ENCODE peak calls at places on chromosomes 4 and X, in four cellular contexts. One of them, this sample, is unnamed. For H3K4me1, the result is how much of the 10 kb centered on the place peaks cover.

GRCh38 chr4:98838977-98839618 is 89.8 kb downstream of the EIF4E start:
- DNase-seq in SK-N-SH: peak
- DNase-seq in MM.1S: no peak
- DNase-seq in GM23248: peak
- DNase-seq in this sample: peak

GRCh38 chr4:90542216-90542615 is 415.0 kb downstream of the CCSER1 start:
- DNase-seq in MM.1S: no peak
- DNase-seq in SK-N-SH: no peak
- DNase-seq in GM23248: no peak
- DNase-seq in this sample: no peak

GRCh38 chr4:15002659-15003440 is 569 bp downstream of the CPEB2 start:
- DNase-seq in GM23248: peak
- DNase-seq in SK-N-SH: peak
- DNase-seq in MM.1S: peak
- DNase-seq in this sample: peak

GRCh38 chr4:24928708-24929107 is 15.9 kb upstream of the CCDC149 start:
- DNase-seq in GM23248: no peak
- DNase-seq in SK-N-SH: no peak
- DNase-seq in MM.1S: no peak
- DNase-seq in this sample: no peak

GRCh38 chr4:39526810-39527295 is 386 bp downstream of the UGDH start:
- DNase-seq in SK-N-SH: no peak
- DNase-seq in GM23248: no peak
- DNase-seq in MM.1S: peak
- DNase-seq in this sample: no peak

GRCh38 chr4:140726776-140727500 is 29.2 kb downstream of the TBC1D9 start:
- DNase-seq in MM.1S: no peak
- DNase-seq in GM23248: peak
- DNase-seq in SK-N-SH: no peak
- DNase-seq in this sample: no peak

GRCh38 chr4:10656988-10657387 is 27.6 kb downstream of the CLNK start:
- DNase-seq in GM23248: no peak
- DNase-seq in SK-N-SH: no peak
- DNase-seq in MM.1S: no peak
- DNase-seq in this sample: peak

GRCh38 chrX:130984782-130985181 is 73.4 kb upstream of the ARHGAP36 start:
- DNase-seq in SK-N-SH: no peak
- DNase-seq in GM23248: no peak
- DNase-seq in MM.1S: no peak
- DNase-seq in this sample: no peak

GRCh38 chrX:51494409-51494808 is 2.0 kb downstream of the NUDT11 start:
- DNase-seq in SK-N-SH: no peak
- DNase-seq in MM.1S: peak
- DNase-seq in GM23248: peak
- DNase-seq in this sample: no peak

GRCh38 chrX:118702741-118703140 is 24.7 kb upstream of the IL13RA1 start:
- DNase-seq in MM.1S: no peak
- DNase-seq in GM23248: no peak
- DNase-seq in SK-N-SH: no peak
- DNase-seq in this sample: no peak

GRCh38 chrX:22057667-22058066 is 25.5 kb downstream of the PHEX start:
- DNase-seq in SK-N-SH: no peak
- DNase-seq in MM.1S: no peak
- DNase-seq in GM23248: no peak
- DNase-seq in this sample: no peak

GRCh38 chrX:5656544-5656943 is 572.1 kb downstream of the NLGN4X start:
- DNase-seq in SK-N-SH: no peak
- DNase-seq in MM.1S: no peak
- DNase-seq in GM23248: no peak
- DNase-seq in this sample: no peak

GRCh38 chr4:156999175-156999517 is 27.5 kb upstream of the PDGFC start:
- DNase-seq in SK-N-SH: no peak
- DNase-seq in MM.1S: no peak
- DNase-seq in GM23248: peak
- DNase-seq in this sample: peak

GRCh38 chr4:152851226-152851625 is 71.5 kb downstream of the ARFIP1 start:
- DNase-seq in GM23248: no peak
- DNase-seq in MM.1S: no peak
- DNase-seq in SK-N-SH: no peak
- DNase-seq in this sample: no peak

GRCh38 chr4:128384091-128384520 is 96.5 kb upstream of the PGRMC2 start:
- DNase-seq in SK-N-SH: no peak
- DNase-seq in GM23248: peak
- DNase-seq in MM.1S: no peak
- DNase-seq in this sample: no peak

GRCh38 chrX:111040377-111041017 is 55.5 kb upstream of the PAK3 start:
- DNase-seq in GM23248: peak
- DNase-seq in MM.1S: no peak
- DNase-seq in SK-N-SH: no peak
- DNase-seq in this sample: no peak

GRCh38 chr4:98433608-98434198 is 172.5 kb downstream of the RAP1GDS1 start:
- DNase-seq in SK-N-SH: peak
- DNase-seq in GM23248: peak
- DNase-seq in MM.1S: no peak
- DNase-seq in this sample: no peak

GRCh38 chr4:112316333-112316732 is 19.2 kb downstream of the ALPK1 start:
- DNase-seq in MM.1S: no peak
- DNase-seq in GM23248: no peak
- DNase-seq in SK-N-SH: no peak
- DNase-seq in this sample: no peak

GRCh38 chrX:120207009-120207610 is 43.5 kb upstream of the ZBTB33 start:
- DNase-seq in MM.1S: no peak
- DNase-seq in GM23248: no peak
- DNase-seq in SK-N-SH: no peak
- DNase-seq in this sample: no peak

GRCh38 chrX:41110801-41111625 is 25.8 kb downstream of the USP9X start:
- DNase-seq in MM.1S: no peak
- DNase-seq in GM23248: no peak
- DNase-seq in SK-N-SH: no peak
- DNase-seq in this sample: no peak

GRCh38 chr4:162838671-162839070 is 328.0 kb downstream of the NAF1 start:
- DNase-seq in GM23248: no peak
- DNase-seq in SK-N-SH: no peak
- DNase-seq in MM.1S: no peak
- DNase-seq in this sample: no peak

GRCh38 chr4:75327804-75328512 is 186.2 kb downstream of the RCHY1 start:
- DNase-seq in SK-N-SH: no peak
- DNase-seq in GM23248: no peak
- DNase-seq in MM.1S: no peak
- DNase-seq in this sample: peak

GRCh38 chr4:41985151-41985550 is 3.6 kb downstream of the DCAF4L1 start:
- DNase-seq in MM.1S: no peak
- DNase-seq in GM23248: no peak
- DNase-seq in SK-N-SH: no peak
- DNase-seq in this sample: no peak

GRCh38 chr4:7650606-7651400 is 216.1 kb upstream of the PSAPL1 start:
- DNase-seq in MM.1S: no peak
- DNase-seq in SK-N-SH: no peak
- DNase-seq in GM23248: peak
- DNase-seq in this sample: peak

GRCh38 chr4:143939528-143939927 is 34.2 kb upstream of the GYPE start:
- DNase-seq in GM23248: no peak
- DNase-seq in SK-N-SH: no peak
- DNase-seq in MM.1S: no peak
- DNase-seq in this sample: no peak

GRCh38 chr4:54318904-54319303 is 89.8 kb downstream of the PDGFRA start:
- DNase-seq in SK-N-SH: peak
- DNase-seq in GM23248: peak
- DNase-seq in MM.1S: peak
- DNase-seq in this sample: peak

GRCh38 chr4:149914521-149915115 is 99.0 kb upstream of the IQCM start:
- DNase-seq in GM23248: peak
- DNase-seq in MM.1S: peak
- DNase-seq in SK-N-SH: peak
- DNase-seq in this sample: peak

GRCh38 chr4:6043188-6043587 is 25.0 kb upstream of the C4orf50 start:
- DNase-seq in GM23248: no peak
- DNase-seq in MM.1S: no peak
- DNase-seq in SK-N-SH: no peak
- DNase-seq in this sample: no peak

GRCh38 chrX:103063918-103064434 is at the start of gene BEX1:
- DNase-seq in SK-N-SH: peak
- DNase-seq in MM.1S: no peak
- DNase-seq in GM23248: peak
- DNase-seq in this sample: peak

GRCh38 chrX:45758738-45759397 is 558.2 kb upstream of the DIPK2B start:
- DNase-seq in MM.1S: peak
- DNase-seq in GM23248: peak
- DNase-seq in SK-N-SH: no peak
- DNase-seq in this sample: no peak

GRCh38 chrX:39052751-39053150 is 251.5 kb downstream of the MID1IP1 start:
- DNase-seq in MM.1S: no peak
- DNase-seq in GM23248: no peak
- DNase-seq in SK-N-SH: no peak
- DNase-seq in this sample: no peak

GRCh38 chr4:80367737-80368136 is 32.2 kb downstream of the CFAP299 start:
- DNase-seq in SK-N-SH: no peak
- DNase-seq in GM23248: peak
- DNase-seq in MM.1S: no peak
- DNase-seq in this sample: no peak

GRCh38 chr4:113825272-113825671 is 63.7 kb upstream of the CAMK2D start:
- DNase-seq in MM.1S: peak
- DNase-seq in SK-N-SH: no peak
- DNase-seq in GM23248: no peak
- DNase-seq in this sample: no peak

GRCh38 chrX:14932136-14932535 is 58.9 kb downstream of the MOSPD2 start:
- DNase-seq in MM.1S: no peak
- DNase-seq in GM23248: no peak
- DNase-seq in SK-N-SH: no peak
- DNase-seq in this sample: no peak

GRCh38 chrX:105120460-105120859 is 100.0 kb downstream of the TEX13A start:
- DNase-seq in SK-N-SH: no peak
- DNase-seq in MM.1S: peak
- DNase-seq in GM23248: no peak
- DNase-seq in this sample: no peak

GRCh38 chr4:1463927-1464540 is 57.8 kb upstream of the NKX1-1 start:
- DNase-seq in GM23248: no peak
- DNase-seq in MM.1S: no peak
- DNase-seq in SK-N-SH: peak
- DNase-seq in this sample: no peak
- TF ChIP-seq EZH2phosphoT487 in GM23248: no peak
- TF ChIP-seq EZH2phosphoT487 in MM.1S: no peak
- TF ChIP-seq EZH2phosphoT487 in SK-N-SH: no peak
- TF ChIP-seq EZH2phosphoT487 in this sample: no peak

GRCh38 chr4:3766207-3766790 is at the start of gene ADRA2C:
- DNase-seq in SK-N-SH: peak
- DNase-seq in GM23248: peak
- DNase-seq in MM.1S: no peak
- DNase-seq in this sample: peak
- H3K4me2 ChIP-seq in SK-N-SH: peak
- H3K4me2 ChIP-seq in GM23248: peak
- H3K4me2 ChIP-seq in MM.1S: no peak
- H3K4me2 ChIP-seq in this sample: peak

DNA sequence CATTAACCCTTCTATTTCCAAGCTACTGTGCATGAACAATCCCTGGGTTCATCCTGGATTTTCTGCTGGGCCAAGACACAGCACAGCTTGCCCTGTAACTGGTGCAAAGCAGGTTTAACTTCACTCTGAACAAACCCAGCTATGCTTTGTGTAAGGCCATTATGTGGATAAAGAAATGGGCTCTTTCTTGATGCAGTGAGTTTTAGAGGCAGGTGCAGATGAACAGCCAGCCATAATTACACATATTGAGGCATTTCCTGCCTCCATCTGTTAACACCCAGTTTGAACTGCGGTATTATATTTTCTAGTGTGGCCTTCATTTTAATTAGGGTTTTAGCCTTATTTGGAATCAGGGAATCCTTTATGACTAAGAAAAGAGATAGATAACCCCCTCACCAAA is 68.7 kb upstream of the ARX start:
- DNase-seq in GM23248: no peak
- DNase-seq in SK-N-SH: no peak
- DNase-seq in MM.1S: no peak
- DNase-seq in this sample: no peak
- H3K4me1 ChIP-seq in GM23248: under half
- H3K4me1 ChIP-seq in SK-N-SH: under half
- H3K4me1 ChIP-seq in MM.1S: under half
- H3K4me1 ChIP-seq in this sample: under half

DNA sequence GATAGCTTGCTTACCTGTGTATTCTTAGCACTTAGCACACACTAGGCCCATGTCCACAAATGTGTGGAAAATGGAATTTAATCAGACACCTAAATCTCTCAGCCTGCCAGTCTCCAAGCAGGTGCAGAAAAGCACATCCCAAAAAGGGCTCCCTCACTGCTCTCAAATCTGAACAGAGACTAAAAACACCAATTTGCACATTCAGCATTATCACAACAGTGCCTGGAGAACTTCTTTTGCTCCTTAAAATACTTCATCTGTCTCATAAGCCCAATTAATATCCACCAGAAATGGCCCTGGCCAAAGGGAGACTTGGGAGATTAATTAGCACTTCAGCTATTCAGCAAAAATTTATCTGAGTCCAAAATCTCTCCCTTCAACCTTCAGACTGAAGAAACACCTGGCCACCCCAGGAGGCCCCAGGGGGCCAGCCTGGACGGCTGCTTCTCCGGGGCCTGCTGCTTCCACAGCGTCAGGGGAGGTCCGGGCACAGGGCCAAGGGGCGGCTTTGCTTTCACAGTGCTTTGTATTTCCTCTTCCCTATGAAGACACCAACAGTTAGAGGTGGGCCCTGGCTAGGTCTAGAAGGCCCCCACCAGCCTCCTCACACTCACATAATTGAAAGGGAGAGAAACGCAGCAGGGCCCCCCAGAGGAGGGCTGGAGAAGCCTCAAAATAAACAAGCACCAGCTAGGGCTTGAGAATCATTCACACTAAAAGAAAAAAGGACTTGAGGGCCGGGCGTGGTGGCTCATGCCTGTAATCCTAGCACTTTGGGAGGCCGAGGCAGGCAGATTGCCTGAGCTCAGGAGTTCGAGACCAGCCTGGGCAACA is 18.0 kb downstream of the SCD5 start:
- DNase-seq in GM23248: peak
- DNase-seq in SK-N-SH: peak
- DNase-seq in MM.1S: no peak
- DNase-seq in this sample: peak
- TF ChIP-seq EZH2phosphoT487 in GM23248: no peak
- TF ChIP-seq EZH2phosphoT487 in SK-N-SH: no peak
- TF ChIP-seq EZH2phosphoT487 in MM.1S: no peak
- TF ChIP-seq EZH2phosphoT487 in this sample: no peak

This sample was measured in hepatocyte.